ENCODE peak calls at places on chromosome 20, in five cellular contexts. D is GM10248; L is fibroblast of lung; V is stimulated activated CD4-positive, alpha-beta T cell treated with anti-CD3 and anti-CD28 coated beads, Interleukin-1b, Interleukin-23, amount 100 ng/mL, for 24 hours; K is stomach. A is an unnamed sample.

GRCh38 chr20:16049478-16050093 is 523.7 kb downstream of the KIF16B start:
- DNase-seq in D (no peak), L (no peak), V (no peak), K (no peak), A (no peak)

GRCh38 chr20:46784450-46785127 is 75.1 kb downstream of the SLC2A10 start:
- DNase-seq in D (no peak), L (peak), V (no peak), K (no peak), A (no peak)

GRCh38 chr20:56422824-56423189 is 10.7 kb downstream of the CASS4 start:
- DNase-seq in D (no peak), L (no peak), V (no peak), K (no peak), A (no peak)

GRCh38 chr20:59560588-59561227 is 43.6 kb upstream of the PHACTR3 start:
- DNase-seq in D (peak), L (peak), V (no peak), K (no peak), A (no peak)

GRCh38 chr20:24584538-24585356 is 115.3 kb downstream of the SYNDIG1 start:
- DNase-seq in D (no peak), L (peak), V (no peak), K (no peak), A (no peak)

GRCh38 chr20:2713285-2713684 is 20.7 kb downstream of the EBF4 start:
- DNase-seq in D (no peak), L (no peak), V (no peak), K (no peak), A (no peak)

GRCh38 chr20:34473262-34473883 is 42.8 kb upstream of the DYNLRB1 start:
- DNase-seq in D (peak), L (peak), V (no peak), K (no peak), A (no peak)

GRCh38 chr20:58264271-58264670 is 35.8 kb upstream of the ANKRD60 start:
- DNase-seq in D (no peak), L (no peak), V (no peak), K (no peak), A (no peak)

GRCh38 chr20:58446938-58447265 is 57.9 kb downstream of the VAPB start:
- DNase-seq in D (no peak), L (no peak), V (no peak), K (no peak), A (no peak)

GRCh38 chr20:48051810-48052491 is 266.7 kb upstream of the SULF2 start:
- DNase-seq in D (no peak), L (peak), V (no peak), K (no peak), A (no peak)

GRCh38 chr20:63295422-63295821 is 2.4 kb downstream of the COL20A1 start:
- DNase-seq in D (no peak), L (no peak), V (no peak), K (no peak), A (no peak)

GRCh38 chr20:878511-879307 is 37.4 kb downstream of the ANGPT4 start:
- DNase-seq in D (peak), L (peak), V (no peak), K (no peak), A (no peak)

GRCh38 chr20:25480797-25481196 is 73.3 kb downstream of the GINS1 start:
- DNase-seq in D (no peak), L (no peak), V (no peak), K (no peak), A (no peak)

GRCh38 chr20:48898210-48898609 is 23.3 kb upstream of the ARFGEF2 start:
- DNase-seq in D (no peak), L (no peak), V (no peak), K (no peak), A (no peak)

GRCh38 chr20:36241678-36242077 is 5.4 kb downstream of the AAR2 start:
- DNase-seq in D (no peak), L (no peak), V (no peak), K (no peak), A (no peak)

GRCh38 chr20:7667194-7667593 is 273.1 kb downstream of the HAO1 start:
- DNase-seq in D (no peak), L (no peak), V (no peak), K (no peak), A (no peak)

GRCh38 chr20:52959125-52959524 is 13.0 kb upstream of the TSHZ2 start:
- DNase-seq in D (no peak), L (peak), V (no peak), K (no peak), A (no peak)

GRCh38 chr20:34558320-34559202 is at the start of gene MAP1LC3A:
- DNase-seq in D (peak), L (peak), V (peak), K (peak), A (peak)

GRCh38 chr20:4802023-4802422 is 80.3 kb downstream of the PRND start:
- DNase-seq in D (no peak), L (no peak), V (no peak), K (no peak), A (no peak)

GRCh38 chr20:20010639-20011500 is 6.3 kb upstream of the NAA20 start:
- DNase-seq in D (no peak), L (peak), V (no peak), K (no peak), A (no peak)

GRCh38 chr20:48928832-48929725 is 7.6 kb downstream of the ARFGEF2 start:
- DNase-seq in D (no peak), L (peak), V (no peak), K (no peak), A (no peak)

GRCh38 chr20:20395856-20396600 is 28.1 kb downstream of the INSM1 start:
- DNase-seq in D (no peak), L (no peak), V (no peak), K (no peak), A (no peak)

GRCh38 chr20:59221049-59221748 is 57.6 kb downstream of the ZNF831 start:
- DNase-seq in D (no peak), L (no peak), V (no peak), K (no peak), A (no peak)

GRCh38 chr20:63260943-63261807 is 6.9 kb upstream of the NKAIN4 start:
- DNase-seq in D (no peak), L (peak), V (no peak), K (no peak), A (no peak)

GRCh38 chr20:63071541-63072181 is 64.9 kb upstream of the BHLHE23 start:
- DNase-seq in D (no peak), L (peak), V (no peak), K (no peak), A (peak)

GRCh38 chr20:48339147-48339985 is 488.4 kb downstream of the PREX1 start:
- DNase-seq in D (peak), L (peak), V (no peak), K (no peak), A (no peak)

GRCh38 chr20:8757146-8757545 is 311.7 kb upstream of the PLCB4 start:
- DNase-seq in D (no peak), L (peak), V (no peak), K (no peak), A (no peak)

A was measured in natural killer cell treated with Interleukin-12 subunit alpha and Interleukin-12 subunit beta and Interleukin-15 and Interleukin-18, amount 100 ng/mL, for 72 hours.